ENCODE peak calls at places on chromosomes 2 and 18, in seven cellular contexts. One of them, this sample, is unnamed.

GRCh38 chr18:56517761-56518160 is 120.6 kb downstream of the TXNL1 start:
- DNase-seq in mammary epithelial cell: no peak
- DNase-seq in activated T-cell treated with anti-CD3 and anti-CD28 coated beads for 24 hours: no peak
- DNase-seq in memory B cell: no peak
- DNase-seq in fibroblast of the aortic adventitia: no peak
- DNase-seq in GDM1: no peak
- DNase-seq in HuH-7.5: no peak
- DNase-seq in this sample: no peak

GRCh38 chr2:226137201-226137811 is 662.3 kb downstream of the IRS1 start:
- DNase-seq in mammary epithelial cell: peak
- DNase-seq in activated T-cell treated with anti-CD3 and anti-CD28 coated beads for 24 hours: no peak
- DNase-seq in memory B cell: no peak
- DNase-seq in fibroblast of the aortic adventitia: peak
- DNase-seq in GDM1: peak
- DNase-seq in HuH-7.5: no peak
- DNase-seq in this sample: no peak

GRCh38 chr2:96553176-96553956 is 16.8 kb downstream of the ARID5A start:
- DNase-seq in mammary epithelial cell: no peak
- DNase-seq in activated T-cell treated with anti-CD3 and anti-CD28 coated beads for 24 hours: no peak
- DNase-seq in memory B cell: no peak
- DNase-seq in fibroblast of the aortic adventitia: no peak
- DNase-seq in GDM1: no peak
- DNase-seq in HuH-7.5: no peak
- DNase-seq in this sample: no peak

GRCh38 chr2:156903335-156903734 is 354.2 kb upstream of the GALNT5 start:
- DNase-seq in mammary epithelial cell: peak
- DNase-seq in activated T-cell treated with anti-CD3 and anti-CD28 coated beads for 24 hours: no peak
- DNase-seq in memory B cell: no peak
- DNase-seq in fibroblast of the aortic adventitia: no peak
- DNase-seq in GDM1: no peak
- DNase-seq in HuH-7.5: no peak
- DNase-seq in this sample: no peak

GRCh38 chr2:173300458-173300857 is 54.2 kb upstream of the CDCA7 start:
- DNase-seq in mammary epithelial cell: no peak
- DNase-seq in activated T-cell treated with anti-CD3 and anti-CD28 coated beads for 24 hours: no peak
- DNase-seq in memory B cell: no peak
- DNase-seq in fibroblast of the aortic adventitia: no peak
- DNase-seq in GDM1: no peak
- DNase-seq in HuH-7.5: no peak
- DNase-seq in this sample: no peak

GRCh38 chr2:69452687-69453086 is 15.5 kb upstream of the NFU1 start:
- DNase-seq in mammary epithelial cell: no peak
- DNase-seq in activated T-cell treated with anti-CD3 and anti-CD28 coated beads for 24 hours: no peak
- DNase-seq in memory B cell: no peak
- DNase-seq in fibroblast of the aortic adventitia: no peak
- DNase-seq in GDM1: no peak
- DNase-seq in HuH-7.5: no peak
- DNase-seq in this sample: no peak

GRCh38 chr18:8801263-8801901 is 96.0 kb downstream of the MTCL1 start:
- DNase-seq in mammary epithelial cell: no peak
- DNase-seq in activated T-cell treated with anti-CD3 and anti-CD28 coated beads for 24 hours: no peak
- DNase-seq in memory B cell: no peak
- DNase-seq in fibroblast of the aortic adventitia: peak
- DNase-seq in GDM1: no peak
- DNase-seq in HuH-7.5: no peak
- DNase-seq in this sample: no peak

GRCh38 chr18:10201655-10202054 is 252.8 kb upstream of the APCDD1 start:
- DNase-seq in mammary epithelial cell: no peak
- DNase-seq in activated T-cell treated with anti-CD3 and anti-CD28 coated beads for 24 hours: no peak
- DNase-seq in memory B cell: no peak
- DNase-seq in fibroblast of the aortic adventitia: no peak
- DNase-seq in GDM1: no peak
- DNase-seq in HuH-7.5: no peak
- DNase-seq in this sample: no peak

GRCh38 chr2:199356412-199356811 is 101.3 kb downstream of the SATB2 start:
- DNase-seq in mammary epithelial cell: no peak
- DNase-seq in activated T-cell treated with anti-CD3 and anti-CD28 coated beads for 24 hours: no peak
- DNase-seq in memory B cell: no peak
- DNase-seq in fibroblast of the aortic adventitia: no peak
- DNase-seq in GDM1: no peak
- DNase-seq in HuH-7.5: no peak
- DNase-seq in this sample: no peak

GRCh38 chr2:210318891-210319290 is 3.9 kb upstream of the MYL1 start:
- DNase-seq in mammary epithelial cell: no peak
- DNase-seq in activated T-cell treated with anti-CD3 and anti-CD28 coated beads for 24 hours: no peak
- DNase-seq in memory B cell: no peak
- DNase-seq in fibroblast of the aortic adventitia: no peak
- DNase-seq in GDM1: no peak
- DNase-seq in HuH-7.5: no peak
- DNase-seq in this sample: no peak

GRCh38 chr2:69565431-69565839 is 78.1 kb downstream of the AAK1 start:
- DNase-seq in mammary epithelial cell: no peak
- DNase-seq in activated T-cell treated with anti-CD3 and anti-CD28 coated beads for 24 hours: peak
- DNase-seq in memory B cell: peak
- DNase-seq in fibroblast of the aortic adventitia: peak
- DNase-seq in GDM1: peak
- DNase-seq in HuH-7.5: peak
- DNase-seq in this sample: no peak

GRCh38 chr2:241702155-241702404 is 241 bp downstream of the ING5 start:
- DNase-seq in mammary epithelial cell: no peak
- DNase-seq in activated T-cell treated with anti-CD3 and anti-CD28 coated beads for 24 hours: peak
- DNase-seq in memory B cell: no peak
- DNase-seq in fibroblast of the aortic adventitia: peak
- DNase-seq in GDM1: no peak
- DNase-seq in HuH-7.5: peak
- DNase-seq in this sample: no peak

GRCh38 chr2:164617466-164617865 is 3.8 kb downstream of the GRB14 start:
- DNase-seq in mammary epithelial cell: peak
- DNase-seq in activated T-cell treated with anti-CD3 and anti-CD28 coated beads for 24 hours: no peak
- DNase-seq in memory B cell: no peak
- DNase-seq in fibroblast of the aortic adventitia: peak
- DNase-seq in GDM1: no peak
- DNase-seq in HuH-7.5: no peak
- DNase-seq in this sample: no peak

GRCh38 chr2:11683486-11683885 is 13.5 kb upstream of the NTSR2 start:
- DNase-seq in mammary epithelial cell: no peak
- DNase-seq in activated T-cell treated with anti-CD3 and anti-CD28 coated beads for 24 hours: no peak
- DNase-seq in memory B cell: no peak
- DNase-seq in fibroblast of the aortic adventitia: no peak
- DNase-seq in GDM1: no peak
- DNase-seq in HuH-7.5: no peak
- DNase-seq in this sample: no peak

GRCh38 chr18:10057401-10057800 is 143.6 kb downstream of the VAPA start:
- DNase-seq in mammary epithelial cell: no peak
- DNase-seq in activated T-cell treated with anti-CD3 and anti-CD28 coated beads for 24 hours: no peak
- DNase-seq in memory B cell: no peak
- DNase-seq in fibroblast of the aortic adventitia: no peak
- DNase-seq in GDM1: no peak
- DNase-seq in HuH-7.5: no peak
- DNase-seq in this sample: no peak

GRCh38 chr2:168571061-168571460 is 115.0 kb downstream of the CERS6 start:
- DNase-seq in mammary epithelial cell: peak
- DNase-seq in activated T-cell treated with anti-CD3 and anti-CD28 coated beads for 24 hours: no peak
- DNase-seq in memory B cell: no peak
- DNase-seq in fibroblast of the aortic adventitia: no peak
- DNase-seq in GDM1: no peak
- DNase-seq in HuH-7.5: no peak
- DNase-seq in this sample: no peak

GRCh38 chr2:175892046-175892445 is 110.0 kb downstream of the LNPK start:
- DNase-seq in mammary epithelial cell: no peak
- DNase-seq in activated T-cell treated with anti-CD3 and anti-CD28 coated beads for 24 hours: no peak
- DNase-seq in memory B cell: no peak
- DNase-seq in fibroblast of the aortic adventitia: no peak
- DNase-seq in GDM1: no peak
- DNase-seq in HuH-7.5: no peak
- DNase-seq in this sample: no peak

GRCh38 chr2:162113771-162114168 is 38.3 kb downstream of the GCG start:
- DNase-seq in mammary epithelial cell: peak
- DNase-seq in activated T-cell treated with anti-CD3 and anti-CD28 coated beads for 24 hours: no peak
- DNase-seq in memory B cell: no peak
- DNase-seq in fibroblast of the aortic adventitia: peak
- DNase-seq in GDM1: no peak
- DNase-seq in HuH-7.5: no peak
- DNase-seq in this sample: no peak

GRCh38 chr2:46277470-46278190 is 19.6 kb upstream of the EPAS1 start:
- DNase-seq in mammary epithelial cell: peak
- DNase-seq in activated T-cell treated with anti-CD3 and anti-CD28 coated beads for 24 hours: no peak
- DNase-seq in memory B cell: no peak
- DNase-seq in fibroblast of the aortic adventitia: no peak
- DNase-seq in GDM1: no peak
- DNase-seq in HuH-7.5: no peak
- DNase-seq in this sample: no peak

GRCh38 chr2:109702250-109702985 is 88.3 kb downstream of the SOWAHC start:
- DNase-seq in mammary epithelial cell: peak
- DNase-seq in activated T-cell treated with anti-CD3 and anti-CD28 coated beads for 24 hours: no peak
- DNase-seq in memory B cell: no peak
- DNase-seq in fibroblast of the aortic adventitia: peak
- DNase-seq in GDM1: no peak
- DNase-seq in HuH-7.5: no peak
- DNase-seq in this sample: no peak

GRCh38 chr18:23631312-23631711 is 31.4 kb downstream of the ANKRD29 start:
- DNase-seq in mammary epithelial cell: no peak
- DNase-seq in activated T-cell treated with anti-CD3 and anti-CD28 coated beads for 24 hours: no peak
- DNase-seq in memory B cell: no peak
- DNase-seq in fibroblast of the aortic adventitia: no peak
- DNase-seq in GDM1: no peak
- DNase-seq in HuH-7.5: no peak
- DNase-seq in this sample: no peak

GRCh38 chr2:241061275-241061674 is 40.8 kb downstream of the MTERF4 start:
- DNase-seq in mammary epithelial cell: peak
- DNase-seq in activated T-cell treated with anti-CD3 and anti-CD28 coated beads for 24 hours: no peak
- DNase-seq in memory B cell: no peak
- DNase-seq in fibroblast of the aortic adventitia: peak
- DNase-seq in GDM1: no peak
- DNase-seq in HuH-7.5: no peak
- DNase-seq in this sample: no peak

GRCh38 chr2:23375448-23375847 is 9.5 kb upstream of the KLHL29 start:
- DNase-seq in mammary epithelial cell: peak
- DNase-seq in activated T-cell treated with anti-CD3 and anti-CD28 coated beads for 24 hours: no peak
- DNase-seq in memory B cell: no peak
- DNase-seq in fibroblast of the aortic adventitia: no peak
- DNase-seq in GDM1: no peak
- DNase-seq in HuH-7.5: no peak
- DNase-seq in this sample: no peak

GRCh38 chr18:50401888-50402287 is 27.0 kb downstream of the SKA1 start:
- DNase-seq in mammary epithelial cell: peak
- DNase-seq in activated T-cell treated with anti-CD3 and anti-CD28 coated beads for 24 hours: no peak
- DNase-seq in memory B cell: no peak
- DNase-seq in fibroblast of the aortic adventitia: peak
- DNase-seq in GDM1: no peak
- DNase-seq in HuH-7.5: peak
- DNase-seq in this sample: no peak

GRCh38 chr2:64634338-64635267 is 19.1 kb downstream of the SERTAD2 start:
- DNase-seq in mammary epithelial cell: no peak
- DNase-seq in activated T-cell treated with anti-CD3 and anti-CD28 coated beads for 24 hours: no peak
- DNase-seq in memory B cell: no peak
- DNase-seq in fibroblast of the aortic adventitia: no peak
- DNase-seq in GDM1: no peak
- DNase-seq in HuH-7.5: no peak
- DNase-seq in this sample: no peak

GRCh38 chr2:44098050-44098449 is 70.6 kb upstream of the PPM1B start:
- DNase-seq in mammary epithelial cell: no peak
- DNase-seq in activated T-cell treated with anti-CD3 and anti-CD28 coated beads for 24 hours: no peak
- DNase-seq in memory B cell: no peak
- DNase-seq in fibroblast of the aortic adventitia: no peak
- DNase-seq in GDM1: no peak
- DNase-seq in HuH-7.5: no peak
- DNase-seq in this sample: no peak

GRCh38 chr18:2304378-2305175 is 266.7 kb downstream of the METTL4 start:
- DNase-seq in mammary epithelial cell: peak
- DNase-seq in activated T-cell treated with anti-CD3 and anti-CD28 coated beads for 24 hours: no peak
- DNase-seq in memory B cell: no peak
- DNase-seq in fibroblast of the aortic adventitia: peak
- DNase-seq in GDM1: no peak
- DNase-seq in HuH-7.5: no peak
- DNase-seq in this sample: no peak

GRCh38 chr18:45684341-45685115 is 39.5 kb upstream of the SLC14A1 start:
- DNase-seq in mammary epithelial cell: no peak
- DNase-seq in activated T-cell treated with anti-CD3 and anti-CD28 coated beads for 24 hours: no peak
- DNase-seq in memory B cell: no peak
- DNase-seq in fibroblast of the aortic adventitia: no peak
- DNase-seq in GDM1: no peak
- DNase-seq in HuH-7.5: no peak
- DNase-seq in this sample: no peak

GRCh38 chr2:66691199-66691975 is 256.5 kb downstream of the MEIS1 start:
- DNase-seq in mammary epithelial cell: no peak
- DNase-seq in activated T-cell treated with anti-CD3 and anti-CD28 coated beads for 24 hours: no peak
- DNase-seq in memory B cell: no peak
- DNase-seq in fibroblast of the aortic adventitia: peak
- DNase-seq in GDM1: no peak
- DNase-seq in HuH-7.5: no peak
- DNase-seq in this sample: no peak

GRCh38 chr18:76847926-76848325 is 25.6 kb downstream of the ZNF236 start:
- DNase-seq in mammary epithelial cell: no peak
- DNase-seq in activated T-cell treated with anti-CD3 and anti-CD28 coated beads for 24 hours: no peak
- DNase-seq in memory B cell: no peak
- DNase-seq in fibroblast of the aortic adventitia: no peak
- DNase-seq in GDM1: no peak
- DNase-seq in HuH-7.5: no peak
- DNase-seq in this sample: no peak

GRCh38 chr2:124080281-124081153 is 55.4 kb downstream of the CNTNAP5 start:
- DNase-seq in mammary epithelial cell: no peak
- DNase-seq in activated T-cell treated with anti-CD3 and anti-CD28 coated beads for 24 hours: no peak
- DNase-seq in memory B cell: no peak
- DNase-seq in fibroblast of the aortic adventitia: no peak
- DNase-seq in GDM1: no peak
- DNase-seq in HuH-7.5: no peak
- DNase-seq in this sample: no peak

GRCh38 chr2:19020144-19021099 is 338.0 kb downstream of the OSR1 start:
- DNase-seq in mammary epithelial cell: no peak
- DNase-seq in activated T-cell treated with anti-CD3 and anti-CD28 coated beads for 24 hours: no peak
- DNase-seq in memory B cell: no peak
- DNase-seq in fibroblast of the aortic adventitia: no peak
- DNase-seq in GDM1: no peak
- DNase-seq in HuH-7.5: no peak
- DNase-seq in this sample: no peak

GRCh38 chr2:21095178-21095577 is 28.6 kb upstream of the TDRD15 start:
- DNase-seq in mammary epithelial cell: no peak
- DNase-seq in activated T-cell treated with anti-CD3 and anti-CD28 coated beads for 24 hours: no peak
- DNase-seq in memory B cell: no peak
- DNase-seq in fibroblast of the aortic adventitia: no peak
- DNase-seq in GDM1: no peak
- DNase-seq in HuH-7.5: no peak
- DNase-seq in this sample: no peak

GRCh38 chr2:74440005-74440377 is 1.7 kb downstream of the RTKN start:
- DNase-seq in mammary epithelial cell: peak
- DNase-seq in activated T-cell treated with anti-CD3 and anti-CD28 coated beads for 24 hours: no peak
- DNase-seq in memory B cell: no peak
- DNase-seq in fibroblast of the aortic adventitia: peak
- DNase-seq in GDM1: no peak
- DNase-seq in HuH-7.5: no peak
- DNase-seq in this sample: no peak

GRCh38 chr2:28721601-28722191 is 29.9 kb upstream of the PPP1CB start:
- DNase-seq in mammary epithelial cell: no peak
- DNase-seq in activated T-cell treated with anti-CD3 and anti-CD28 coated beads for 24 hours: no peak
- DNase-seq in memory B cell: no peak
- DNase-seq in fibroblast of the aortic adventitia: no peak
- DNase-seq in GDM1: no peak
- DNase-seq in HuH-7.5: no peak
- DNase-seq in this sample: no peak

GRCh38 chr2:37809525-37809924 is 115.6 kb upstream of the RMDN2 start:
- DNase-seq in mammary epithelial cell: peak
- DNase-seq in activated T-cell treated with anti-CD3 and anti-CD28 coated beads for 24 hours: no peak
- DNase-seq in memory B cell: no peak
- DNase-seq in fibroblast of the aortic adventitia: peak
- DNase-seq in GDM1: no peak
- DNase-seq in HuH-7.5: no peak
- DNase-seq in this sample: no peak

GRCh38 chr2:46849741-46850474 is 65.7 kb downstream of the MCFD2 start:
- DNase-seq in mammary epithelial cell: no peak
- DNase-seq in activated T-cell treated with anti-CD3 and anti-CD28 coated beads for 24 hours: no peak
- DNase-seq in memory B cell: no peak
- DNase-seq in fibroblast of the aortic adventitia: peak
- DNase-seq in GDM1: no peak
- DNase-seq in HuH-7.5: no peak
- DNase-seq in this sample: no peak

GRCh38 chr2:227411320-227411989 is 23.7 kb upstream of the SCYGR1 start:
- DNase-seq in mammary epithelial cell: peak
- DNase-seq in activated T-cell treated with anti-CD3 and anti-CD28 coated beads for 24 hours: peak
- DNase-seq in memory B cell: peak
- DNase-seq in fibroblast of the aortic adventitia: no peak
- DNase-seq in GDM1: no peak
- DNase-seq in HuH-7.5: no peak
- DNase-seq in this sample: no peak